ENCODE peak calls at places on chromosomes 2 and 18, in nine cellular contexts. One of them, this sample, is unnamed.

GRCh38 chr2:120403261-120403660 is 57.3 kb downstream of the INHBB start:
- DNase-seq in A549: no peak
- DNase-seq in OCI-LY7: no peak
- DNase-seq in CD8-positive, alpha-beta T cell: no peak
- DNase-seq in psoas muscle: no peak
- DNase-seq in tibial artery: no peak
- DNase-seq in lower lobe of right lung: no peak
- DNase-seq in thoracic aorta: no peak
- DNase-seq in lung: no peak
- DNase-seq in this sample: no peak

GRCh38 chr2:151506170-151506569 is 96.5 kb downstream of the RIF1 start:
- DNase-seq in A549: no peak
- DNase-seq in OCI-LY7: no peak
- DNase-seq in CD8-positive, alpha-beta T cell: no peak
- DNase-seq in psoas muscle: no peak
- DNase-seq in tibial artery: no peak
- DNase-seq in lower lobe of right lung: no peak
- DNase-seq in thoracic aorta: no peak
- DNase-seq in lung: no peak
- DNase-seq in this sample: no peak

GRCh38 chr2:217023611-217024010 is 163.7 kb upstream of the TNP1 start:
- DNase-seq in A549: no peak
- DNase-seq in OCI-LY7: no peak
- DNase-seq in CD8-positive, alpha-beta T cell: no peak
- DNase-seq in psoas muscle: no peak
- DNase-seq in tibial artery: no peak
- DNase-seq in lower lobe of right lung: no peak
- DNase-seq in thoracic aorta: no peak
- DNase-seq in lung: no peak
- DNase-seq in this sample: no peak

GRCh38 chr18:23573948-23574431 is 12.3 kb downstream of the NPC1 start:
- DNase-seq in A549: no peak
- DNase-seq in OCI-LY7: no peak
- DNase-seq in CD8-positive, alpha-beta T cell: peak; percentile 17
- DNase-seq in psoas muscle: peak; percentile 30
- DNase-seq in tibial artery: no peak
- DNase-seq in lower lobe of right lung: peak; percentile 60
- DNase-seq in thoracic aorta: no peak
- DNase-seq in lung: peak; percentile 70
- DNase-seq in this sample: peak; percentile 12

GRCh38 chr2:7118606-7119503 is 201.6 kb downstream of the RNF144A start:
- DNase-seq in A549: peak; percentile 36
- DNase-seq in OCI-LY7: peak; percentile 37
- DNase-seq in CD8-positive, alpha-beta T cell: no peak
- DNase-seq in psoas muscle: no peak
- DNase-seq in tibial artery: no peak
- DNase-seq in lower lobe of right lung: no peak
- DNase-seq in thoracic aorta: no peak
- DNase-seq in lung: no peak
- DNase-seq in this sample: no peak

GRCh38 chr2:241506793-241507429 is 1.5 kb downstream of the STK25 start:
- DNase-seq in A549: no peak
- DNase-seq in OCI-LY7: no peak
- DNase-seq in CD8-positive, alpha-beta T cell: no peak
- DNase-seq in psoas muscle: no peak
- DNase-seq in tibial artery: no peak
- DNase-seq in lower lobe of right lung: no peak
- DNase-seq in thoracic aorta: no peak
- DNase-seq in lung: no peak
- DNase-seq in this sample: no peak

GRCh38 chr2:129738799-129739198 is 240.7 kb upstream of the RAB6C start:
- DNase-seq in A549: no peak
- DNase-seq in OCI-LY7: no peak
- DNase-seq in CD8-positive, alpha-beta T cell: no peak
- DNase-seq in psoas muscle: no peak
- DNase-seq in tibial artery: no peak
- DNase-seq in lower lobe of right lung: no peak
- DNase-seq in thoracic aorta: no peak
- DNase-seq in lung: no peak
- DNase-seq in this sample: no peak

GRCh38 chr2:118146315-118147283 is 58.3 kb downstream of the INSIG2 start:
- DNase-seq in A549: no peak
- DNase-seq in OCI-LY7: no peak
- DNase-seq in CD8-positive, alpha-beta T cell: no peak
- DNase-seq in psoas muscle: no peak
- DNase-seq in tibial artery: no peak
- DNase-seq in lower lobe of right lung: no peak
- DNase-seq in thoracic aorta: no peak
- DNase-seq in lung: no peak
- DNase-seq in this sample: no peak

GRCh38 chr2:50546790-50547189 is 485.1 kb downstream of the NRXN1 start:
- DNase-seq in A549: no peak
- DNase-seq in OCI-LY7: no peak
- DNase-seq in CD8-positive, alpha-beta T cell: no peak
- DNase-seq in psoas muscle: no peak
- DNase-seq in tibial artery: no peak
- DNase-seq in lower lobe of right lung: no peak
- DNase-seq in thoracic aorta: no peak
- DNase-seq in lung: no peak
- DNase-seq in this sample: no peak

GRCh38 chr18:24021505-24021904 is 7.0 kb downstream of the TTC39C start:
- DNase-seq in A549: no peak
- DNase-seq in OCI-LY7: no peak
- DNase-seq in CD8-positive, alpha-beta T cell: no peak
- DNase-seq in psoas muscle: no peak
- DNase-seq in tibial artery: no peak
- DNase-seq in lower lobe of right lung: no peak
- DNase-seq in thoracic aorta: no peak
- DNase-seq in lung: no peak
- DNase-seq in this sample: no peak

GRCh38 chr2:23351388-23352141 is 33.4 kb upstream of the KLHL29 start:
- DNase-seq in A549: peak; percentile 85
- DNase-seq in OCI-LY7: peak; percentile 18
- DNase-seq in CD8-positive, alpha-beta T cell: no peak
- DNase-seq in psoas muscle: peak; percentile 91
- DNase-seq in tibial artery: peak; percentile 89
- DNase-seq in lower lobe of right lung: peak; percentile 82
- DNase-seq in thoracic aorta: peak; percentile 18
- DNase-seq in lung: peak; percentile 73
- DNase-seq in this sample: no peak

GRCh38 chr2:120760446-120761135 is 24.9 kb downstream of the GLI2 start:
- DNase-seq in A549: no peak
- DNase-seq in OCI-LY7: no peak
- DNase-seq in CD8-positive, alpha-beta T cell: no peak
- DNase-seq in psoas muscle: peak; percentile 74
- DNase-seq in tibial artery: peak; percentile 79
- DNase-seq in lower lobe of right lung: peak; percentile 43
- DNase-seq in thoracic aorta: no peak
- DNase-seq in lung: no peak
- DNase-seq in this sample: no peak

DNA sequence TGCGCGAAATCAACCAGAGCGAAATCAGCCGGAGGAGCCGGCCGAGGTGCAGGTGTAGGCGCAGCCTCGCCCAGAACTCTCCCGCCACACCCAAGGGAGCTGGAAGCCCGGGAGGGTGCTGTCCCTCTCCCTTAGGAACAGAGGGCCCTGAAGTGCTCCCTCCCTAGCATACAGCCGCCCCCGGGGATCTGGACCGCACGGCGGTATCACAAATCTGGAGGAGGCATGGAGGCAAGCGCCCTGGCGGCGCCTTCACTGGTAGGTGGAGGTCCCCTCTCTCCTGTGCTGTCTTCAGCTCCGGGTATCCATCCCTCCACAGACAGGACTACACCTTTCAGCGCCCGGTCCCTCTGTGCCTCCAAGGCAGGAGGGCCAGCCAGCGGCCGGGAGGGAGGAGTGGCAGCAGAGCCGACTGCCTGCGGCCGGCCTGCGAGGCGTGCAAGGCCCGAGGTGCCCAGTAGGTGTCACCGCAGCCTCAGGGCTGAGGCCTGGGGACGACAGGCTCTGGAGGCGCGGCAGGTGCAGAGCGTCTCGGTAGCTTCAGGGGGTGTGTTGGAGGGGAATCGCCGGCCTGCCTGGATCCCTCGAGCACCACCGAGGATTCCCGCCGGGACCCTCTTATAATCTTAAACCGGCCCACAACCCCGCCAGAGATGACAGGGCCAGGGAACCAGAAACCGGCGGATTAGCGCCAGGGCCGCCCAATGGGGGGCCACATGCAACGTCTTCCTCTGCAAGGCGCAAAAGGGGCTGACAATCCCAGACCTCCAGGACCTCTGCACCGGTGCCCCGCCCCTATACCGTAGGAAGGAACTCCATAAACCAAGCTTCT is 2.8 kb downstream of the IHH start:
- DNase-seq in A549: no peak
- DNase-seq in OCI-LY7: peak; percentile 74
- DNase-seq in CD8-positive, alpha-beta T cell: peak; percentile 63
- DNase-seq in psoas muscle: peak; percentile 72
- DNase-seq in tibial artery: peak; percentile 76
- DNase-seq in lower lobe of right lung: peak; percentile 84
- DNase-seq in thoracic aorta: no peak
- DNase-seq in lung: peak; percentile 74
- DNase-seq in this sample: peak; percentile 75
- H3K4me3 ChIP-seq in A549: peak overlapping the region; percentile 53
- H3K4me3 ChIP-seq in OCI-LY7: no peak overlapping the region
- H3K4me3 ChIP-seq in CD8-positive, alpha-beta T cell: no peak overlapping the region
- H3K4me3 ChIP-seq in psoas muscle: peak overlapping the region; percentile 19
- H3K4me3 ChIP-seq in tibial artery: no peak overlapping the region
- H3K4me3 ChIP-seq in lower lobe of right lung: peak overlapping the region; percentile 46
- H3K4me3 ChIP-seq in thoracic aorta: peak overlapping the region; percentile 54
- H3K4me3 ChIP-seq in lung: no peak overlapping the region
- H3K4me3 ChIP-seq in this sample: no peak overlapping the region

DNA sequence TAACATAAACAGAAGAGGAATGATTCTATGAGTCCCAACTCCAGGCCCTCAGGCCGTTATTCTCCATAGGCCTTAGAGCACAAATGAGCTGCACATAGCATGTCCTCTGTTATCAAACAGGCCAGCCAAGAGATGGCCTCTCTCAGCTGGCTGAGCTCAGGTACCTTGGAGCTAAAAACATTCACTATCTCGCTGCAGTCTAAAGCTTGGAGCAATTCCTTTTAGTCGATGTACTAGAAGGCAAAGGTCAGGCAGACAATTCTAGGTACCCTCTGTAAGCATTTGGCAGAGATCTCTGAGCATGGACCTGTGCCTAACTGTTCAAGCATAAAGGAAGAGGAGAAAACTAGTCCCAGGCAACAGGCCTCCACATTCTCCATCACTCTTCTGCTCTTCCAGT is 38.0 kb upstream of the ATL2 start:
- DNase-seq in A549: no peak
- DNase-seq in OCI-LY7: peak; percentile 16
- DNase-seq in CD8-positive, alpha-beta T cell: no peak
- DNase-seq in psoas muscle: no peak
- DNase-seq in tibial artery: no peak
- DNase-seq in lower lobe of right lung: no peak
- DNase-seq in thoracic aorta: no peak
- DNase-seq in lung: no peak
- DNase-seq in this sample: no peak
- TF ChIP-seq CTCF in A549: no peak
- TF ChIP-seq CTCF in OCI-LY7: no peak
- TF ChIP-seq CTCF in CD8-positive, alpha-beta T cell: no peak
- TF ChIP-seq CTCF in psoas muscle: no peak
- TF ChIP-seq CTCF in tibial artery: no peak
- TF ChIP-seq CTCF in lower lobe of right lung: no peak
- TF ChIP-seq CTCF in thoracic aorta: no peak
- TF ChIP-seq CTCF in lung: no peak
- TF ChIP-seq CTCF in this sample: no peak

GRCh38 chr18:48217306-48218250 is 191.6 kb downstream of the ZBTB7C start:
- DNase-seq in A549: no peak
- DNase-seq in OCI-LY7: no peak
- DNase-seq in CD8-positive, alpha-beta T cell: no peak
- DNase-seq in psoas muscle: no peak
- DNase-seq in tibial artery: no peak
- DNase-seq in lower lobe of right lung: no peak
- DNase-seq in thoracic aorta: no peak
- DNase-seq in lung: peak; percentile 23
- DNase-seq in this sample: no peak

GRCh38 chr18:48219429-48220145 is 189.6 kb downstream of the ZBTB7C start:
- DNase-seq in A549: no peak
- DNase-seq in OCI-LY7: no peak
- DNase-seq in CD8-positive, alpha-beta T cell: no peak
- DNase-seq in psoas muscle: no peak
- DNase-seq in tibial artery: no peak
- DNase-seq in lower lobe of right lung: no peak
- DNase-seq in thoracic aorta: no peak
- DNase-seq in lung: peak; percentile 13
- DNase-seq in this sample: no peak

GRCh38 chr18:48218285-48219022 is 190.7 kb downstream of the ZBTB7C start:
- DNase-seq in A549: no peak
- DNase-seq in OCI-LY7: no peak
- DNase-seq in CD8-positive, alpha-beta T cell: no peak
- DNase-seq in psoas muscle: no peak
- DNase-seq in tibial artery: no peak
- DNase-seq in lower lobe of right lung: no peak
- DNase-seq in thoracic aorta: no peak
- DNase-seq in lung: peak; percentile 21
- DNase-seq in this sample: no peak

GRCh38 chr18:48215876-48216638 is 193.1 kb downstream of the ZBTB7C start:
- DNase-seq in A549: no peak
- DNase-seq in OCI-LY7: no peak
- DNase-seq in CD8-positive, alpha-beta T cell: no peak
- DNase-seq in psoas muscle: no peak
- DNase-seq in tibial artery: no peak
- DNase-seq in lower lobe of right lung: no peak
- DNase-seq in thoracic aorta: no peak
- DNase-seq in lung: no peak
- DNase-seq in this sample: no peak

GRCh38 chr18:48216639-48217280 is 192.4 kb downstream of the ZBTB7C start:
- DNase-seq in A549: no peak
- DNase-seq in OCI-LY7: no peak
- DNase-seq in CD8-positive, alpha-beta T cell: no peak
- DNase-seq in psoas muscle: no peak
- DNase-seq in tibial artery: no peak
- DNase-seq in lower lobe of right lung: no peak
- DNase-seq in thoracic aorta: no peak
- DNase-seq in lung: no peak
- DNase-seq in this sample: no peak
- H3K27ac ChIP-seq in A549: no peak overlapping the region
- H3K27ac ChIP-seq in OCI-LY7: no peak overlapping the region
- H3K27ac ChIP-seq in CD8-positive, alpha-beta T cell: no peak overlapping the region
- H3K27ac ChIP-seq in psoas muscle: no peak overlapping the region
- H3K27ac ChIP-seq in tibial artery: no peak overlapping the region
- H3K27ac ChIP-seq in lower lobe of right lung: no peak overlapping the region
- H3K27ac ChIP-seq in thoracic aorta: no peak overlapping the region
- H3K27ac ChIP-seq in lung: no peak overlapping the region
- H3K27ac ChIP-seq in this sample: no peak overlapping the region

DNA sequence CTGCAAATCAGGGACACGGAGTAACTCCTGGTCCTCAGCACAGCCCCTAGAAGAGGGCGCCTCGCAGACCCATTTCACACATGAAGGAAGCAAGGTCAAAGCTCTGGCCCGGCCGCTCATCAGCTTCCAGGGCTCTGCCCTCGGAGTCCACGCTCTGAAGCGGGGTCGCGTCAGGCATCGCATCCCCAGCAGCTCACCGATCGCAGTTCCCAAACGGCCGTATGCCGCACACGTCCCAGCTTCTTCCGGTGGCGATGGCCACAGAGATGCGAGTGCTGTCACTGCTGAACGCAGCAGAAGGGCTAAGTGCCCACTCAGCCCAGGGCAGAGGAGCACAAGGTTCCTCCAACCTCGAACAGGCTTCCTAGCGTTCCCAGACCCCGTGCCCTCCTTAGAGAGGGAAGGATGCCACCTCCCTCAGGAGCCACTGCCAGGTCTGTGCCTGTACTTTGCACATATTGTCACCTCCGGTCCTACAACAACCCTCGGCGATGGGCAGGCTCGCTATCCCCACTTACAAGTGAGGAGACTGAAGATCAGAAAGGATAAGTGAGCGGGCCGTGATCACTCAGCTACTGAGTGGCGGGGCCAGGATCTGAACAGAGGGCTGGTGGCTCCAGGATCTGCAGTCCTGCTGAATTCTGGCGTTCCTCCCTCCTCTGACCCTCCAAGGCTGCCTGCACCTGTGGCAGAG is 71.3 kb downstream of the COPS8 start:
- DNase-seq in A549: no peak
- DNase-seq in OCI-LY7: no peak
- DNase-seq in CD8-positive, alpha-beta T cell: no peak
- DNase-seq in psoas muscle: no peak
- DNase-seq in tibial artery: no peak
- DNase-seq in lower lobe of right lung: no peak
- DNase-seq in thoracic aorta: no peak
- DNase-seq in lung: no peak
- DNase-seq in this sample: no peak
- H3K4me3 ChIP-seq in A549: no peak overlapping the region
- H3K4me3 ChIP-seq in OCI-LY7: no peak overlapping the region
- H3K4me3 ChIP-seq in CD8-positive, alpha-beta T cell: no peak overlapping the region
- H3K4me3 ChIP-seq in psoas muscle: no peak overlapping the region
- H3K4me3 ChIP-seq in tibial artery: no peak overlapping the region
- H3K4me3 ChIP-seq in lower lobe of right lung: no peak overlapping the region
- H3K4me3 ChIP-seq in thoracic aorta: peak overlapping the region; percentile 59
- H3K4me3 ChIP-seq in lung: no peak overlapping the region
- H3K4me3 ChIP-seq in this sample: no peak overlapping the region